ENCODE peak calls at places on chromosomes 2 and 18, in six cellular contexts. L is naive thymus-derived CD4-positive, alpha-beta T cell; K is GM06990; G is body of pancreas; V is thoracic aorta; A is small intestine. I is an unnamed sample.

GRCh38 chr2:221924551-221924950 is 352.4 kb upstream of the EPHA4 start:
- DNase-seq in G (no peak), L (no peak), A (no peak), V (no peak), K (no peak), I (no peak)

GRCh38 chr18:6004683-6005082 is 109.4 kb upstream of the TMEM200C start:
- DNase-seq in G (no peak), K (peak), V (no peak), L (no peak), A (no peak), I (peak)

GRCh38 chr2:191533693-191534175 is 144.2 kb upstream of the NABP1 start:
- DNase-seq in K (peak), A (no peak), L (no peak), V (no peak), G (no peak), I (no peak)

GRCh38 chr2:53562407-53562806 is 205.2 kb upstream of the CHAC2 start:
- DNase-seq in K (no peak), G (no peak), A (no peak), V (no peak), L (no peak), I (no peak)

GRCh38 chr2:175233135-175233719 is 51.7 kb upstream of the ATP5MC3 start:
- DNase-seq in K (no peak), G (no peak), L (no peak), A (no peak), V (no peak), I (no peak)

GRCh38 chr2:66441651-66442365 is 6.9 kb downstream of the MEIS1 start:
- DNase-seq in A (no peak), K (no peak), V (no peak), G (no peak), L (no peak), I (no peak)

GRCh38 chr2:133847591-133847990 is 279.3 kb upstream of the NCKAP5 start:
- DNase-seq in V (no peak), K (no peak), L (no peak), G (no peak), A (no peak), I (no peak)

GRCh38 chr2:144801766-144802165 is 281.8 kb upstream of the ZEB2 start:
- DNase-seq in A (no peak), G (no peak), L (no peak), V (no peak), K (no peak), I (no peak)

GRCh38 chr2:21404827-21405625 is 281.3 kb downstream of the TDRD15 start:
- DNase-seq in G (no peak), L (no peak), K (no peak), V (no peak), A (no peak), I (no peak)

GRCh38 chr2:214730248-214730647 is 79.2 kb downstream of the BARD1 start:
- DNase-seq in G (no peak), K (no peak), V (no peak), A (no peak), L (no peak), I (no peak)

GRCh38 chr2:158414538-158414937 is 42.0 kb downstream of the CCDC148 start:
- DNase-seq in G (no peak), K (no peak), L (no peak), A (no peak), V (no peak), I (no peak)

GRCh38 chr2:142742301-142743214 is 134.9 kb upstream of the KYNU start:
- DNase-seq in A (no peak), K (no peak), L (no peak), G (no peak), V (no peak), I (no peak)

GRCh38 chr2:188897096-188897495 is 77.1 kb upstream of the COL3A1 start:
- DNase-seq in V (no peak), G (no peak), L (no peak), A (no peak), K (no peak), I (no peak)
- H3K4me3 ChIP-seq in V (peak), G (no peak), L (no peak), A (no peak), K (no peak), I (no peak)

DNA sequence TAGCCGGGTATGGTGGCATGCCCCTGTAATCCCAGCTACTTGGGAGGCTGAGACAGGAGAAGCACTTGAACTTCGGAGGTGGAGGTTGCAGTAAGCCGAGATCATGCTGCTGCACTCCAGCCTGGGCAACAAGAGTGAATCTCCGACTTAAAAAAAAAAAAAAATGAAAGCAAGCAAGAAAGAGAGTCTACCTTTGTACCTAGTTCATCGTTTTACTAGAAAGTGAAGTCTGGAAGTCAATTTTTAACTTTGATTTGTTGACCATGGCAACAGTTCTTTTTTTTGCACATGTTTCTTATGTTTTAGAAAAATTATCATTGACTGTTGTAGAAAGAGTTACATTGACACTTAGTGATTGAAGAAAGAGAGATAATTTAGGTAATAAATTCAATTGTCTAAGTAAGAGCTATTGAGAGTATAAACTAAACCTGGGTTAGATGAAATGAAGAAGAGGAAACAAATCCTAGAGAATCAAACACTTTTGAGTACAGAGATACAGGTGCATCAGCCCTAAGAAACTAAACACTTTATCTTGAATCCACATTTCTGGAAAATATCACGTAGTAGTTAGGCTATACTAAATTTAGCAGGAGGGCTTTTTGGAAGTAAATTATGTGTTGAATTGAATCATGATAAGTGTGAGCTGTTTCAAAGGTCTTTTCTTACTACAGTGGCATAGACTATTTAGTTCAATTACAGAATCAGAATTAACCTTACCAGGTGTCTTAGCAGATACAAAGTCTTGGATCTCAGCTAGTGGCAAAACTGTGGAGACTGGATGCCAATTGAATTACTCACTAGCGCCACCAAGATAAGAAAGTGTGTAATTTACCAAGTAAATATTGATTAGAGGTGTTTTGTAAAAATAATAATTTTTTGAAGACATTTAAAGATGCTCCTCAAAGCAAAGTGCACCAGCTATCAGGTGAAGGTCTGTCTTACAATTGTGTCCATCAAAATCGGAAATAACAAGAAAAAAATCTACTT is 303.4 kb upstream of the NRXN1 start:
- DNase-seq in A (no peak), L (no peak), K (no peak), V (no peak), G (no peak), I (no peak)
- H3K4me3 ChIP-seq in A (no peak), L (no peak), K (no peak), V (no peak), G (no peak), I (no peak)

DNA sequence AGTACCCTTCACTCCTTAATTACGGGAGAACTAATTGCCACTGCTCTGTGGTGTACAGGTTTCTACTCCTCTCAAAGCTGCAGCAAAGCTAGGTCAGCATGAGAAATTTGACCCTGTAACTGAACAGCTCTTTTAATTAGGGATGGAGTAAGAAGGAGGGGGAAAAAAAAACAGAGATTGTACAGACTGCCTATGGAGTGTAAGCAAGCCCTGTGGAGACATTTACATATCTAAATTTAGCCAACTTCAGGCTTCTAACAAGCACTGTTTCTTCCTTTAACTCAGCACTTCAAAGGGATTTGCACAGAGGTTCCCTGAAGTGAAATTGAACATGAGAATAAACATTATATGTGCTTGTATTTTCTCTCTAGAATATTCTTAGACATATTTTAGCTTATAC is 629.6 kb upstream of the SETBP1 start:
- DNase-seq in G (no peak), L (no peak), A (no peak), V (no peak), K (no peak), I (no peak)
- H3K4me3 ChIP-seq in G (no peak), L (no peak), A (no peak), V (no peak), K (no peak), I (no peak)

GRCh38 chr18:24658302-24658701 is 197.9 kb downstream of the HRH4 start:
- DNase-seq in L (no peak), A (no peak), G (no peak), K (no peak), V (no peak), I (no peak)

GRCh38 chr18:24657461-24657860 is 197.0 kb downstream of the HRH4 start:
- DNase-seq in G (no peak), L (no peak), V (no peak), A (no peak), K (no peak), I (no peak)

GRCh38 chr18:24656571-24656971 is 196.1 kb downstream of the HRH4 start:
- DNase-seq in V (no peak), L (no peak), K (no peak), A (no peak), G (no peak), I (no peak)

GRCh38 chr18:24663026-24663425 is 202.6 kb downstream of the HRH4 start:
- DNase-seq in L (no peak), V (no peak), A (no peak), K (no peak), G (no peak), I (no peak)

GRCh38 chr18:24659837-24660720 is 199.6 kb downstream of the HRH4 start:
- DNase-seq in V (no peak), K (peak), G (peak), L (peak), A (peak), I (peak)
- H3K4me3 ChIP-seq in V (peak), K (no peak), G (no peak), L (peak), A (peak), I (peak)